ENCODE peak calls at places on chromosomes 11 and 22, in seven cellular contexts. W is HCT116, S is SK-N-SH, K is HepG2, L is H1, Z is GM12878, T is K562. I is an unnamed sample.

GRCh38 chr11:64207247-64208085 is 945 bp downstream of the FERMT3 start:
- DNase-seq in W (no peak), S (peak), K (no peak), L (no peak), Z (peak), T (peak), I (no peak)

GRCh38 chr11:60003729-60004128 is 13.3 kb upstream of the OOSP4B start:
- DNase-seq in W (no peak), S (no peak), K (no peak), L (no peak), Z (no peak), T (no peak), I (no peak)

GRCh38 chr11:2886936-2887335 is 1.4 kb upstream of the CDKN1C start:
- DNase-seq in W (no peak), S (no peak), K (no peak), L (no peak), Z (no peak), T (no peak), I (no peak)

GRCh38 chr11:122108192-122108799 is 7.7 kb downstream of the BLID start:
- DNase-seq in W (peak), S (no peak), K (peak), L (no peak), Z (no peak), T (peak), I (no peak)

GRCh38 chr11:14190992-14191773 is 167.8 kb downstream of the RRAS2 start:
- DNase-seq in W (no peak), S (no peak), K (no peak), L (no peak), Z (no peak), T (no peak), I (no peak)

GRCh38 chr11:129041611-129042018 is 98.9 kb upstream of the TP53AIP1 start:
- DNase-seq in W (no peak), S (no peak), K (no peak), L (no peak), Z (no peak), T (no peak), I (no peak)

GRCh38 chr22:20204821-20205220 is 54.0 kb upstream of the CCDC188 start:
- DNase-seq in W (no peak), S (no peak), K (no peak), L (no peak), Z (no peak), T (no peak), I (no peak)

GRCh38 chr22:48761546-48761945 is 1066.1 kb downstream of the BRD1 start:
- DNase-seq in W (no peak), S (no peak), K (no peak), L (no peak), Z (no peak), T (no peak), I (no peak)

GRCh38 chr22:50731811-50732624 is 6.0 kb upstream of the ACR start:
- DNase-seq in W (peak), S (peak), K (peak), L (no peak), Z (no peak), T (peak), I (peak)

GRCh38 chr11:83827940-83828554 is 541.9 kb upstream of the CCDC90B start:
- DNase-seq in W (peak), S (peak), K (peak), L (no peak), Z (no peak), T (peak), I (no peak)

GRCh38 chr11:70059971-70060370 is 18.1 kb upstream of the ANO1 start:
- DNase-seq in W (no peak), S (no peak), K (no peak), L (no peak), Z (no peak), T (no peak), I (no peak)

GRCh38 chr11:8567597-8568198 is 26.3 kb downstream of the STK33 start:
- DNase-seq in W (no peak), S (no peak), K (no peak), L (no peak), Z (no peak), T (no peak), I (no peak)

GRCh38 chr11:66297610-66298009 is 5.9 kb downstream of the TMEM151A start:
- DNase-seq in W (no peak), S (no peak), K (no peak), L (no peak), Z (no peak), T (no peak), I (no peak)

GRCh38 chr11:118398797-118399564 is 2.4 kb upstream of the ATP5MG start:
- DNase-seq in W (no peak), S (no peak), K (no peak), L (no peak), Z (no peak), T (no peak), I (no peak)

GRCh38 chr11:57761301-57762234 is at the start of gene CTNND1:
- DNase-seq in W (peak), S (peak), K (peak), L (peak), Z (peak), T (peak), I (peak)

GRCh38 chr22:19430890-19431541 is 517 bp downstream of the HIRA start:
- DNase-seq in W (no peak), S (peak), K (peak), L (no peak), Z (no peak), T (peak), I (peak)

GRCh38 chr11:99277281-99277680 is 256.5 kb downstream of the CNTN5 start:
- DNase-seq in W (no peak), S (no peak), K (no peak), L (no peak), Z (no peak), T (no peak), I (no peak)

GRCh38 chr11:61966673-61967176 is 709 bp downstream of the FTH1 start:
- DNase-seq in W (no peak), S (peak), K (no peak), L (no peak), Z (no peak), T (peak), I (no peak)

GRCh38 chr11:368414-369335 is 624 bp upstream of the B4GALNT4 start:
- DNase-seq in W (no peak), S (peak), K (peak), L (no peak), Z (no peak), T (peak), I (no peak)

GRCh38 chr22:20862540-20862939 is 3.7 kb downstream of the SNAP29 start:
- DNase-seq in W (no peak), S (no peak), K (no peak), L (no peak), Z (no peak), T (no peak), I (no peak)

GRCh38 chr11:77381749-77382693 is 80.5 kb upstream of the GDPD4 start:
- DNase-seq in W (no peak), S (no peak), K (no peak), L (no peak), Z (no peak), T (no peak), I (no peak)

GRCh38 chr11:2728128-2728662 is 28.4 kb upstream of the KCNQ1OT1 start:
- DNase-seq in W (no peak), S (no peak), K (peak), L (no peak), Z (no peak), T (no peak), I (no peak)

GRCh38 chr11:126607776-126608625 is 252.5 kb downstream of the ST3GAL4 start:
- DNase-seq in W (no peak), S (no peak), K (no peak), L (no peak), Z (no peak), T (no peak), I (no peak)

GRCh38 chr22:27113211-27114030 is 456.0 kb downstream of the MIAT start:
- DNase-seq in W (peak), S (no peak), K (peak), L (no peak), Z (no peak), T (no peak), I (no peak)

GRCh38 chr11:10394229-10395100 is 60.6 kb upstream of the AMPD3 start:
- DNase-seq in W (no peak), S (peak), K (peak), L (no peak), Z (no peak), T (no peak), I (no peak)

GRCh38 chr11:2791139-2791520 is 91.3 kb upstream of the KCNQ1OT1 start:
- DNase-seq in W (no peak), S (no peak), K (no peak), L (no peak), Z (no peak), T (no peak), I (no peak)

GRCh38 chr11:73292481-73292880 is 15.6 kb upstream of the ARHGEF17 start:
- DNase-seq in W (no peak), S (no peak), K (no peak), L (no peak), Z (no peak), T (no peak), I (no peak)

GRCh38 chr11:30006876-30007275 is 10.0 kb downstream of the KCNA4 start:
- DNase-seq in W (no peak), S (no peak), K (no peak), L (no peak), Z (no peak), T (no peak), I (no peak)

GRCh38 chr11:3153291-3153861 is 11.7 kb downstream of the OSBPL5 start:
- DNase-seq in W (no peak), S (no peak), K (no peak), L (no peak), Z (no peak), T (no peak), I (no peak)

GRCh38 chr11:6269994-6270393 is 10.4 kb downstream of the CCKBR start:
- DNase-seq in W (no peak), S (peak), K (no peak), L (no peak), Z (no peak), T (peak), I (no peak)

GRCh38 chr11:73189723-73190556 is 28.1 kb upstream of the P2RY2 start:
- DNase-seq in W (no peak), S (no peak), K (no peak), L (no peak), Z (no peak), T (no peak), I (peak)

GRCh38 chr11:71491531-71492329 is 35.3 kb upstream of the KRTAP5-7 start:
- DNase-seq in W (no peak), S (no peak), K (no peak), L (no peak), Z (no peak), T (no peak), I (no peak)

GRCh38 chr11:62370743-62371440 is 33.6 kb downstream of the ASRGL1 start:
- DNase-seq in W (no peak), S (no peak), K (no peak), L (no peak), Z (no peak), T (no peak), I (no peak)

GRCh38 chr11:113487622-113488021 is 12.4 kb upstream of the DRD2 start:
- DNase-seq in W (no peak), S (no peak), K (no peak), L (no peak), Z (no peak), T (no peak), I (no peak)
- TF ChIP-seq JUND in W (no peak), S (no peak), K (no peak), L (no peak), Z (no peak), T (no peak), I (no peak)

GRCh38 chr11:17486666-17487065 is 10.0 kb upstream of the ABCC8 start:
- DNase-seq in W (no peak), S (no peak), K (peak), L (no peak), Z (no peak), T (no peak), I (no peak)
- TF ChIP-seq JUND in W (no peak), S (no peak), K (no peak), L (no peak), Z (no peak), T (no peak), I (no peak)

DNA sequence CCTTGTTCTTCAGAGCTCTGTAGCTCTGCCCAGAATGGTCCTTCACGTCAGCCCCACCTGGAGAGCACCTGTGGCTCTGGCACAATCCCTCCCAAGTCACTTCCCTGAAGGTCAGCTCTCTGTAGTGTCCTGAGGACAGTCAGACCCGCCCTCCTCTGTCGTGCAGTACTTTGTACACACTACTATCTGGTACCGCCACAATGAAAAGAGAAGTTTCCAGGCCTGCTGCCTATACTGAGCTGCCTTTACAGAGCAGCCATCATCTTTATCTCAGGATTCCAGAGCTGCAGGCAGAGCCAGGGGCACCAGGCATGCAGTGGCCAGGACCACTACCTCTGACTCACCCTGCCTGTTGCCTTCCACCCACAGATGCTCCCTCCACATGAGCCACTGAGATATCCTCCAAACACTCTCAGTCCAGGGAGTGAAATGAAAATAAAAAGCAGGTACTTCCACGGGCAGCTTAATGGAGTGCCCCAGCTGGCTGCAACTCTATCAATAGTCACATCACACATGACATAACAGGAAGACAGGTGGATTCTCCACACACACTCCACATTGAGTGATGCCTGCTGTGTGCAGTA is 7.3 kb downstream of the PACSIN2 start:
- DNase-seq in W (no peak), S (no peak), K (peak), L (no peak), Z (no peak), T (peak), I (no peak)
- TF ChIP-seq JUND in W (no peak), S (no peak), K (no peak), L (no peak), Z (no peak), T (peak), I (no peak)

GRCh38 chr11:116969694-116970093 is 128.5 kb downstream of the SIK3 start:
- DNase-seq in W (no peak), S (no peak), K (no peak), L (no peak), Z (no peak), T (no peak), I (no peak)

GRCh38 chr11:116970485-116971292 is 127.5 kb downstream of the SIK3 start:
- DNase-seq in W (no peak), S (no peak), K (no peak), L (no peak), Z (no peak), T (no peak), I (no peak)

GRCh38 chr11:116975661-116976060 is 122.6 kb downstream of the SIK3 start:
- DNase-seq in W (no peak), S (no peak), K (no peak), L (no peak), Z (no peak), T (no peak), I (no peak)

GRCh38 chr11:116973270-116973669 is 125.0 kb downstream of the SIK3 start:
- DNase-seq in W (no peak), S (no peak), K (no peak), L (no peak), Z (no peak), T (no peak), I (no peak)

GRCh38 chr11:116972692-116973091 is 125.5 kb downstream of the SIK3 start:
- DNase-seq in W (no peak), S (no peak), K (no peak), L (no peak), Z (no peak), T (no peak), I (peak)
- TF ChIP-seq JUND in W (no peak), S (no peak), K (no peak), L (no peak), Z (no peak), T (no peak), I (no peak)

DNA sequence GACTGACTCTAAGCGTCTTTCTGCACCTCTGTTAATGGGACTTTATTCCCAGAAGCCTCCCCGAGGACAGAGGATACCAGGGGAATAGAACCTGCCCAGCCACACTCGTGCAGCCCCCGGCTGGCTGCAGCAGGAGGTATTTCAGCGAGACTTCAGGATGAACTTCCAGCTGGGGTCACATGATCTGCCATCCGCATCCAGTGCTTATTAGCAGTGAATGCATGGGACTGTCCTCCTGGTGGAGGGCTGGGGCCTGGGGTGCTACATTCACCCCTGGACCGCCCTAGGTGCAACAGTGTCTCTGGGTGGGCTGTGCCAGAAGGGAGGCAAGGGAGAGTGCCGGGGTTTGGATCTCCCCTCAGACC is 1.6 kb downstream of the DUSP8 start:
- DNase-seq in W (no peak), S (no peak), K (no peak), L (no peak), Z (no peak), T (no peak), I (no peak)
- TF ChIP-seq JUND in W (no peak), S (no peak), K (no peak), L (no peak), Z (no peak), T (no peak), I (no peak)

DNA sequence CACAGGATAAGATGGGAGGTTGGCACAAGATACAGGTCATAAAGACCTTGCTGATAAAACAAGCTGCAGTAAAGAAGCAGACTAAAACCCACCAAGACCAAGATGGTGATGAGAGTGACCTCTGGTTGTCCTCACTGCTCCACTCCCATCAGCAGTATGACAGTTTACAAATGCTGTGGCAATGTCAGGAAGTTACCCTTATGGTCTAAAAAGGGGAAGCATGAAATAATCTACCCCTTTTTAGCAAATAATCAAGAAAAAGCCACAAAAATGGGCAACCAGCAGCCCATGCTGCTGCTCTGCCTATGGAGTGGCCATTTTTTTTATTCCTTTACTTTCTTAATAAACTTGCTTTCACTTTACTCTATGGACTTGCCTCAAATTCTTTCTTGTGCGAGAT is 8.7 kb upstream of the PIWIL4 start:
- DNase-seq in W (no peak), S (no peak), K (no peak), L (no peak), Z (no peak), T (no peak), I (no peak)
- TF ChIP-seq JUND in W (no peak), S (no peak), K (no peak), L (no peak), Z (no peak), T (no peak), I (no peak)

GRCh38 chr22:25083414-25084166 is 116.1 kb upstream of the CRYBB3 start:
- DNase-seq in W (no peak), S (peak), K (peak), L (no peak), Z (no peak), T (no peak), I (no peak)
- TF ChIP-seq JUND in W (no peak), S (no peak), K (peak), L (no peak), Z (no peak), T (no peak), I (no peak)

DNA sequence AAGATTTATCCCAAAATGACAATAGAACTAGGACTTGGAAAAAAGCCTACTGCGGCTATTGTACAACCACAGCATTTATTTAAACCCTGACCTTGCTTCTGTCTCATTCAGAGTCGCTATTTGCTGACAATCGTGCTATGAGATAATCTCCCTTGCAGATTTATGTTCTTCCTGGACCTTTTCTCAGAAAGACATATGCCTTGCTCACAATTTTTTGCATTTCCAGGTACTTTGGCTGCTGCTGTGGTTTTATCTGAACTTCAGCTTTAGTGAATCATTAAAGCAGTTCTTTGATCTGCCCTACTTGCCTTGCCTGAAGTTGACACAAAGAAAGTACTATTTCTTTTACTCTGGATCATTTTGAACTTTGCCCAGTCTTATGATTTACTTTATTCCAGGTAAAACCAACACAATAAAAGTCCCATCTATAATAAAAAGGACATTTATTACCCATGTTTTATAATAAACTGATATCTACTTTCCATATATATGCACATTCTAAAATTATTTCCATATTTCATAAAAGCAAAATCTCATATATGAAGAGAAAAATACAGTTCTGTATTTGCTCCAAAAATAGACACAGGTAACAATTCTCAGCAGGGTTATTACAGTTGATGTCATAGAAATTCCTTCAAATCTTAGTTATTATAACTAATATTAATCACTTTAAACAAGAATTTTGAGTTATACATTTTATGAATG is 63.4 kb upstream of the CARD18 start:
- DNase-seq in W (peak), S (no peak), K (peak), L (no peak), Z (no peak), T (no peak), I (no peak)
- TF ChIP-seq JUND in W (no peak), S (no peak), K (no peak), L (no peak), Z (no peak), T (no peak), I (no peak)